ENCODE peak calls at places on chromosome 15, in six cellular contexts. X is A549, P is GM12865, Z is choroid plexus epithelial cell, J is tibial artery, O is gastrocnemius medialis. I is an unnamed sample.

GRCh38 chr15:70234256-70234965 is 136.7 kb upstream of the TLE3 start:
- DNase-seq in X (no peak), Z (peak; percentile 74), J (no peak), O (no peak), P (no peak), I (no peak)

GRCh38 chr15:29043731-29044485 is 158.1 kb downstream of the APBA2 start:
- DNase-seq in X (no peak), P (no peak), Z (peak; percentile 77), J (no peak), O (no peak), I (peak; percentile 80)

GRCh38 chr15:53589526-53590057 is 169.9 kb downstream of the WDR72 start:
- DNase-seq in Z (no peak), O (no peak), J (no peak), X (peak; percentile 26), P (no peak), I (no peak)

GRCh38 chr15:96849501-96849900 is 519.0 kb downstream of the NR2F2 start:
- DNase-seq in P (no peak), X (no peak), J (no peak), Z (peak; percentile 52), O (no peak), I (peak; percentile 32)

GRCh38 chr15:81170504-81170903 is 26.2 kb upstream of the IL16 start:
- DNase-seq in O (no peak), X (no peak), Z (no peak), J (no peak), P (no peak), I (no peak)

GRCh38 chr15:67199881-67200763 is 54.3 kb downstream of the AAGAB start:
- DNase-seq in O (peak; percentile 48), J (no peak), P (no peak), X (no peak), Z (peak; percentile 63), I (no peak)

GRCh38 chr15:55766676-55767075 is 23.7 kb upstream of the PRTG start:
- DNase-seq in X (no peak), Z (no peak), P (no peak), O (no peak), J (no peak), I (no peak)

GRCh38 chr15:74799255-74799842 is 13.3 kb upstream of the LMAN1L start:
- DNase-seq in O (no peak), X (no peak), J (no peak), P (peak; percentile 52), Z (no peak), I (no peak)

GRCh38 chr15:95087253-95087609 is 855.9 kb downstream of the MCTP2 start:
- DNase-seq in O (no peak), X (no peak), J (no peak), Z (peak; percentile 65), P (no peak), I (no peak)

GRCh38 chr15:75508741-75509532 is 57.4 kb upstream of the SIN3A start:
- DNase-seq in Z (peak; percentile 87), P (peak; percentile 35), O (no peak), J (no peak), X (peak; percentile 70), I (peak; percentile 39)

GRCh38 chr15:49168026-49168425 is 2.0 kb upstream of the GALK2 start:
- DNase-seq in X (no peak), J (no peak), Z (no peak), P (no peak), O (no peak), I (no peak)

GRCh38 chr15:77869021-77869895 is 208.3 kb downstream of the TBC1D2B start:
- DNase-seq in O (no peak), Z (no peak), X (no peak), P (no peak), J (peak; percentile 50), I (no peak)

GRCh38 chr15:52733696-52734255 is 54.6 kb upstream of the ATOSA start:
- DNase-seq in X (no peak), P (no peak), O (peak; percentile 36), J (no peak), Z (no peak), I (no peak)

GRCh38 chr15:41806291-41807181 is 21.4 kb upstream of the JMJD7 start:
- DNase-seq in X (no peak), Z (peak; percentile 34), P (no peak), J (no peak), O (no peak), I (no peak)

GRCh38 chr15:84856731-84857417 is 27.6 kb upstream of the SLC28A1 start:
- DNase-seq in P (no peak), X (no peak), Z (no peak), O (no peak), J (no peak), I (no peak)

GRCh38 chr15:95911570-95912279 is 418.8 kb upstream of the NR2F2 start:
- DNase-seq in Z (no peak), P (no peak), J (no peak), X (no peak), O (no peak), I (no peak)

GRCh38 chr15:83108266-83109219 is 1.1 kb downstream of the TM6SF1 start:
- DNase-seq in J (peak; percentile 76), Z (peak; percentile 90), P (peak; percentile 83), O (peak; percentile 57), X (peak; percentile 47), I (no peak)

GRCh38 chr15:41501191-41501917 is 7.7 kb downstream of the ITPKA start:
- DNase-seq in X (no peak), J (no peak), Z (no peak), P (peak; percentile 53), O (no peak), I (no peak)

GRCh38 chr15:68985361-68985891 is 29.1 kb upstream of the NOX5 start:
- DNase-seq in Z (no peak), O (no peak), P (no peak), X (no peak), J (no peak), I (no peak)

GRCh38 chr15:55588070-55588817 is at the start of gene PYGO1:
- DNase-seq in P (peak; percentile 57), Z (peak; percentile 61), X (peak; percentile 78), O (peak; percentile 54), J (peak; percentile 79), I (peak; percentile 32)

GRCh38 chr15:85027033-85027380 is 45.4 kb downstream of the PDE8A start:
- DNase-seq in O (no peak), J (no peak), P (no peak), X (no peak), Z (no peak), I (no peak)

DNA sequence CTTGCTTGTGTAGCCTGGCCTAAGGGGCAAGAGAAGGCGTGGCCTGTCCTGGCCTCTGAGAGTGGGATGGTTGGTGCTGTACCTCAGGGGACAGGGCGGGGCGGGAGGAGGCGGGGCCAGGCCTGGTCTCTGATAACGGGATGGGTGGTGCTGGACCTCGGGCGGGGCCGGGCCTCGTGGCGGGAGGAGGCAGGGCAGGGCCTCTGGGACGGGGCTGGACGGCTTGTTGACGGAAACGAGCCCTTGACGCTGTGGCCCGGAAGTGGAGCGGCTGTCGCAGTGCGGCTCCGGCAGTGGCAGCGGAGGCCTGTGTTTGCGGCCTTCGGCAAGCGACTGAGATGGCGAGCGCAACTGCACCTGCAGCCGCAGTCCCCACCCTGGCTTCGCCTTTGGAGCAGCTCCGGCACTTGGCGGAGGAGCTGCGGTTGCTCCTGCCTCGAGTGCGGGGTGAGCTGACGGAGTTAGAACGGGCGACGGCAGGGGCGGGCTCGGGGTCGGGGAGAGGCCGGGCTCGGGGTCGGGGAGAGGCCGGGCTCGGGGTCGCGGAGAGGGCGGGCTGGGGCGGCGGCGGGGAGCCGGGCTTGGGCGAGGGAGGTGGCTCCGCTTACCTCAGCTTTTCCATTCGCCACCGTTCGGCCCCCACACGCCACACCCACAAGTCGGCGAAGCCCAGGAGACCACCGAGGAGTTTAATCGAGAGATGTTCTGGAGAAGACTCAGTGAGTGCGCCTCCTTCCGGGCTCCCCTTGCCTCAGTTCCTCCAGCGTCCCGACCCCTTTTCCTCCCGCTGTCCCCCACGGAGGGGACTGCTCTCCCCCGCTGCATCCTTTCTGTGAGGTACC is at the start of gene CCNDBP1:
- DNase-seq in O (peak; percentile 97), P (peak; percentile 97), Z (peak; percentile 46), J (peak; percentile 96), X (peak; percentile 93), I (no peak)
- TF ChIP-seq CTCF in O (peak; percentile 42), P (peak; percentile 55), Z (peak; percentile 60), J (peak; percentile 36), X (peak; percentile 16), I (peak; percentile 43)

GRCh38 chr15:64905119-64905831 is 6.4 kb upstream of the ANKDD1A start:
- DNase-seq in Z (peak; percentile 75), X (peak; percentile 70), O (peak; percentile 43), J (peak; percentile 87), P (peak; percentile 81), I (no peak)
- H3K4me3 ChIP-seq in Z (peak overlapping the region; percentile 52), X (peak overlapping the region; percentile 1), O (peak overlapping the region; percentile 11), J (peak overlapping the region; percentile 43), P (peak overlapping the region; percentile 13), I (peak overlapping the region; percentile 8)

GRCh38 chr15:90119367-90119766 is 17.1 kb upstream of the IDH2 start:
- DNase-seq in Z (no peak), O (no peak), P (no peak), X (no peak), J (no peak), I (no peak)

GRCh38 chr15:90113166-90113565 is 10.9 kb upstream of the IDH2 start:
- DNase-seq in J (no peak), O (no peak), X (no peak), Z (no peak), P (no peak), I (no peak)

GRCh38 chr15:90114451-90114901 is 12.2 kb upstream of the IDH2 start:
- DNase-seq in Z (peak; percentile 15), X (peak; percentile 28), P (no peak), J (no peak), O (no peak), I (no peak)

GRCh38 chr15:90121086-90121485 is 18.8 kb upstream of the IDH2 start:
- DNase-seq in P (no peak), J (no peak), Z (no peak), O (no peak), X (no peak), I (no peak)

DNA sequence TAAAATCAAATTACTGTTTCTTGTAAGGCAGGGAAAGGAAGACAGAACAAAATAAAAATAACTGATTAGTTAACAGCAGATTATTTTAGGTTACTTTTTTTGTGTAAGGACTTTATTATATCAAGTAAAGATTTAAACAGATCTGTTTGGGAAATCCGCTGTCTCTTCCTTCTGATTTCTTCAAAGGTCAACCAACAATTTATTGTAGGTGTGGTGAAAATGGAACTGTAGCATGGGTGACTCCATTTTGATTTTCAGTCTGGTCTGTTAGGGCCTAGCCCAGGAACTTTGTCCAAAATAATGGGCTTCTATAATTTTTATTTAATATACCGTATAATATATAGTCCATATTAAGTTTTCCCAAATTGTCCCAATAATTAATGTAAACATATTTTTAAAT is 13.5 kb upstream of the IDH2 start:
- DNase-seq in O (no peak), J (no peak), Z (no peak), P (no peak), X (no peak), I (no peak)
- TF ChIP-seq CTCF in O (no peak), J (no peak), Z (no peak), P (no peak), X (no peak), I (no peak)

DNA sequence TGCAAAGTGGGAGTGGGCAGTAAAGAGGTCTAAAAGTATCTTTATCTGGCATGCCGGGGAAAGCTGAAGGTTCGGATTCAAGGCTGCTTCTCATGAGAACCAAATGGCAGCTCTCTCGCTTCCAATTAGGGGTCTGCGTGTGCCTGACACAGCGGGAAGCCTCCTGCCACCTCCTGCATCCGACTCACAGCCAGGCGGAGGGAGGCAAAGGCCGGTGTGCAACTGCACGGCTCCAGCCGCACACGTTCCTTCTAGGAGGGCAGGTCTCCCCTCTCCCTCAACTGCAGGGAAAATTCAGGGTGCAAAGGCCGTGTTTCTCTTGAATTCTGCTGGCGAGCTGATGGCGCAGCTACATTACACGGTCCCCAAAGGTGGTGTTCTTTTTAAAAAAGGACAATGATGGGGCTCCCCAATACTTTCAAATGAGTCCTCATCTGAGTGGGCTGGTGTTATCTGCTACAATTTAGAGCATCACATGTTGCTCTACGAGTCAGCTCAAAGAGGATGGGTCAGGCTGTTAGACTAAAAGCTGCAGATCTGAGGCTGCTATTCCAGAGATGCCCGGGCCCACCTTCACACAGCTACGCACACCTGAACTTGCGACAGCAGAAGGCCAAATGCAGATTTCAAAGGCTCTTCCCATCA is 226.6 kb downstream of the ADAMTS17 start:
- DNase-seq in X (no peak), O (no peak), Z (no peak), J (no peak), P (no peak), I (no peak)
- H3K4me3 ChIP-seq in X (no peak overlapping the region), O (no peak overlapping the region), Z (no peak overlapping the region), J (no peak overlapping the region), P (no peak overlapping the region), I (no peak overlapping the region)